ENCODE peak calls at places on chromosomes 2 and 18, in nine cellular contexts. X is transverse colon, Y is DND-41, U is lower lobe of right lung, M is OCI-LY7, P is IMR-90, F is right atrium auricular region, C is Panc1, B is PC-9. I is an unnamed sample.

GRCh38 chr2:48849770-48850169 is 94.2 kb upstream of the LHCGR start:
- DNase-seq in F (no peak), X (no peak), U (no peak), Y (no peak), P (peak), B (no peak), C (no peak), M (no peak), I (no peak)

GRCh38 chr2:100104718-100105677 is 37.4 kb downstream of the AFF3 start:
- DNase-seq in B (no peak), C (no peak), M (peak), X (no peak), Y (peak), P (peak), F (no peak), U (no peak), I (no peak)

GRCh38 chr2:39712953-39713352 is 47.2 kb downstream of the TMEM178A start:
- DNase-seq in Y (no peak), F (no peak), M (no peak), U (no peak), P (no peak), C (no peak), X (no peak), B (no peak), I (no peak)

GRCh38 chr2:14572588-14573089 is 59.9 kb upstream of the LRATD1 start:
- DNase-seq in C (no peak), B (no peak), U (no peak), P (no peak), Y (no peak), M (no peak), F (no peak), X (no peak), I (no peak)

GRCh38 chr2:158255257-158255656 is 153.6 kb downstream of the UPP2 start:
- DNase-seq in P (no peak), M (no peak), F (no peak), B (no peak), C (no peak), Y (no peak), X (no peak), U (no peak), I (no peak)

GRCh38 chr2:220175967-220176366 is 548.5 kb downstream of the SLC4A3 start:
- DNase-seq in F (no peak), X (no peak), B (no peak), U (no peak), P (peak), M (no peak), Y (no peak), C (no peak), I (no peak)

GRCh38 chr2:43171789-43172188 is 54.6 kb downstream of the ZFP36L2 start:
- DNase-seq in C (no peak), F (no peak), U (no peak), B (peak), M (no peak), Y (no peak), P (peak), X (peak), I (peak)

GRCh38 chr2:151775057-151775740 is 40.9 kb upstream of the NEB start:
- DNase-seq in B (no peak), M (no peak), F (no peak), C (no peak), Y (no peak), X (no peak), P (peak), U (no peak), I (no peak)

GRCh38 chr2:167579826-167580225 is 667.6 kb downstream of the STK39 start:
- DNase-seq in C (no peak), B (no peak), X (no peak), P (no peak), F (no peak), Y (no peak), U (no peak), M (no peak), I (no peak)

GRCh38 chr18:42330296-42330695 is 375.3 kb downstream of the PIK3C3 start:
- DNase-seq in U (no peak), F (no peak), C (no peak), X (no peak), M (no peak), B (no peak), P (no peak), Y (no peak), I (no peak)

GRCh38 chr2:69989017-69989416 is 27.6 kb upstream of the ASPRV1 start:
- DNase-seq in U (no peak), M (no peak), F (no peak), X (peak), P (no peak), C (no peak), Y (no peak), B (peak), I (no peak)

GRCh38 chr2:133241231-133241575 is 327.1 kb downstream of the NCKAP5 start:
- DNase-seq in C (no peak), F (no peak), U (no peak), P (peak), X (no peak), B (no peak), M (no peak), Y (no peak), I (no peak)

GRCh38 chr2:182866095-182866460 is 359 bp downstream of the FRZB start:
- DNase-seq in U (no peak), M (no peak), X (no peak), P (no peak), C (no peak), B (no peak), F (no peak), Y (no peak), I (no peak)

GRCh38 chr18:25262920-25263319 is 89.0 kb downstream of the ZNF521 start:
- DNase-seq in M (no peak), C (no peak), U (no peak), F (no peak), B (no peak), P (peak), Y (no peak), X (no peak), I (no peak)

GRCh38 chr2:46878886-46879285 is 36.7 kb downstream of the MCFD2 start:
- DNase-seq in P (peak), Y (no peak), X (no peak), C (no peak), M (no peak), U (no peak), F (no peak), B (no peak), I (peak)

GRCh38 chr2:7118606-7119503 is 201.6 kb downstream of the RNF144A start:
- DNase-seq in F (no peak), C (no peak), B (no peak), P (peak), X (no peak), M (peak), U (no peak), Y (peak), I (no peak)

GRCh38 chr2:119732026-119732425 is 27.7 kb upstream of the PTPN4 start:
- DNase-seq in X (no peak), Y (no peak), M (no peak), P (no peak), U (no peak), F (no peak), B (no peak), C (no peak), I (no peak)

GRCh38 chr18:26677957-26678356 is 129.6 kb upstream of the KCTD1 start:
- DNase-seq in C (no peak), P (no peak), B (no peak), U (no peak), M (no peak), X (no peak), Y (no peak), F (no peak), I (no peak)

GRCh38 chr2:138708682-138709241 is 71.4 kb downstream of the NXPH2 start:
- DNase-seq in Y (no peak), X (no peak), C (no peak), P (peak), U (no peak), M (no peak), B (no peak), F (no peak), I (no peak)

GRCh38 chr18:39839782-39840181 is 2115.3 kb upstream of the PIK3C3 start:
- DNase-seq in F (no peak), C (no peak), X (no peak), Y (no peak), P (peak), U (no peak), B (no peak), M (no peak), I (no peak)

GRCh38 chr2:40271066-40271465 is 180.8 kb downstream of the SLC8A1 start:
- DNase-seq in Y (no peak), M (no peak), X (no peak), C (no peak), U (no peak), F (no peak), B (no peak), P (no peak), I (no peak)

GRCh38 chr2:72143441-72144356 is 4.0 kb downstream of the CYP26B1 start:
- DNase-seq in U (no peak), B (no peak), X (no peak), P (no peak), M (no peak), F (peak), Y (no peak), C (no peak), I (no peak)
- H3K4me3 ChIP-seq in U (peak), B (no peak), X (peak), P (no peak), M (no peak), F (peak), Y (no peak), C (peak), I (peak)

GRCh38 chr2:10141736-10142639 is 19.4 kb downstream of the RRM2 start:
- DNase-seq in Y (peak), C (no peak), P (no peak), F (no peak), B (peak), U (no peak), M (peak), X (peak), I (peak)

GRCh38 chr2:10140841-10141610 is 18.5 kb downstream of the RRM2 start:
- DNase-seq in F (no peak), X (no peak), P (no peak), U (no peak), C (no peak), Y (no peak), B (no peak), M (no peak), I (no peak)

GRCh38 chr2:10144771-10145518 is 22.4 kb downstream of the RRM2 start:
- DNase-seq in F (no peak), B (no peak), C (no peak), P (no peak), X (no peak), U (no peak), M (no peak), Y (no peak), I (no peak)

GRCh38 chr2:10139536-10139935 is 17.0 kb downstream of the RRM2 start:
- DNase-seq in C (no peak), U (no peak), Y (no peak), F (no peak), B (no peak), M (no peak), P (no peak), X (no peak), I (no peak)

GRCh38 chr2:10142640-10142965 is 20.1 kb downstream of the RRM2 start:
- DNase-seq in Y (no peak), M (no peak), C (no peak), X (no peak), F (no peak), B (no peak), U (no peak), P (no peak), I (no peak)
- TF ChIP-seq CTCF in Y (peak), M (no peak), C (no peak), X (no peak), F (no peak), B (peak), U (no peak), P (no peak), I (no peak)

DNA sequence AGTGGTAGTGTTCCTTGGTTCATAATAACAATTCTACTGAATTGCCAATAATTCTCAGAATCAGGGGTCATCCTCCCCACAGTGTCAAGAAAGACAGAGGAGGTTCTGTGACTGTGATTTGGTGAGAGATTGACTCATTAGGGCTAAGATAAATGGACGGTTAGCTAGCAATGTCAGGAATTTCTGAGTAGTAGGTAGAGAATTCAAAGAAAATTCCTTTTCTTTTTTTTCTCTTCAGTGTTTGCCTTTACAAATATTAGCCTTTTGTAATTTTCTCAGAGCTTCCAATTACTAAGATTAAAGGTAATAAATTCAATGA is 16.8 kb upstream of the CRIM1 start:
- DNase-seq in P (peak), B (no peak), C (no peak), Y (no peak), M (no peak), U (no peak), X (no peak), F (no peak), I (no peak)
- H3K27ac ChIP-seq in P (no peak), B (peak), C (peak), Y (no peak), M (no peak), U (no peak), X (no peak), F (no peak), I (no peak)

DNA sequence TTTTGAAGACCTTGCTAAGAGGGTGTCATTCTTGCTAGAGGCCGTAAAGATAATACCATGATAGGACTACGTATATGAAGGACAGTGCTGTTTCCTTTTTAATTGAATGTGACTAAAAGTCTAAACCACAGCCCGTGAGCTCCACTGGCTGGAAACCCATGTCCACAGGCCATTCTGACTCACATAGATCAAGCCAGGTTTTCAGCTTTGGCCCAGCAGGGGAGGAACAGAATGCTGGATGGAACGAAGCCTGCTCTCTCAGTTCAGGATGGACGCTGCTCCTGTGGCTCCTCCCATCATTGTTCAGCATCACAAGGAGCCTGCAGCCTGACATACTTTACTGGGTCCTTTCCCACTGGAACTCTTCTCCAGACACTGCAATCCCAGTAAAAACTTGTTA is 47.6 kb downstream of the ALPK2 start:
- DNase-seq in P (peak), C (no peak), X (no peak), F (no peak), Y (no peak), B (peak), U (no peak), M (no peak), I (no peak)
- H3K4me3 ChIP-seq in P (peak), C (no peak), X (no peak), F (no peak), Y (no peak), B (no peak), U (no peak), M (no peak), I (no peak)

DNA sequence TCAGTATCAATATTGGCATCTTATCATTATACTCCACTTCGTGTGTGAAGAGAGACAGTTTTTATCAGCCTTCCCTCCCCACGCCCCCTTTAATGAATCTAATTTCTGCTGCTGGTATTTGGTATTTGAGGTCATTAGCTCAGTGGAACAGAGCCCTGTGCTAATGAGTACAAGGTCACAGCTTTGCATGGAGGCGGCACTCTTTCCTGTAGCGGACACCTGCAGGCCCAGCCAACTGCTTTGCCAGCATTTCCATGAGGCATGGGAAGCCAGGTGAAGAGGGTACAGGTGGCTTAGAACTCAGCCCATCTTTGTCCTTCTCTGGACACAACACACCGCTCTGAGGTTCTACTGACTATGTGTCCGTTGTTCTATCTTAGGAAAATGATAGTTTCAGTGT is 40.1 kb downstream of the PRKCE start:
- DNase-seq in U (no peak), B (no peak), C (no peak), P (no peak), M (peak), F (no peak), Y (no peak), X (no peak), I (no peak)
- TF ChIP-seq CTCF in U (no peak), B (no peak), C (no peak), P (no peak), M (no peak), F (no peak), Y (no peak), X (no peak), I (no peak)

DNA sequence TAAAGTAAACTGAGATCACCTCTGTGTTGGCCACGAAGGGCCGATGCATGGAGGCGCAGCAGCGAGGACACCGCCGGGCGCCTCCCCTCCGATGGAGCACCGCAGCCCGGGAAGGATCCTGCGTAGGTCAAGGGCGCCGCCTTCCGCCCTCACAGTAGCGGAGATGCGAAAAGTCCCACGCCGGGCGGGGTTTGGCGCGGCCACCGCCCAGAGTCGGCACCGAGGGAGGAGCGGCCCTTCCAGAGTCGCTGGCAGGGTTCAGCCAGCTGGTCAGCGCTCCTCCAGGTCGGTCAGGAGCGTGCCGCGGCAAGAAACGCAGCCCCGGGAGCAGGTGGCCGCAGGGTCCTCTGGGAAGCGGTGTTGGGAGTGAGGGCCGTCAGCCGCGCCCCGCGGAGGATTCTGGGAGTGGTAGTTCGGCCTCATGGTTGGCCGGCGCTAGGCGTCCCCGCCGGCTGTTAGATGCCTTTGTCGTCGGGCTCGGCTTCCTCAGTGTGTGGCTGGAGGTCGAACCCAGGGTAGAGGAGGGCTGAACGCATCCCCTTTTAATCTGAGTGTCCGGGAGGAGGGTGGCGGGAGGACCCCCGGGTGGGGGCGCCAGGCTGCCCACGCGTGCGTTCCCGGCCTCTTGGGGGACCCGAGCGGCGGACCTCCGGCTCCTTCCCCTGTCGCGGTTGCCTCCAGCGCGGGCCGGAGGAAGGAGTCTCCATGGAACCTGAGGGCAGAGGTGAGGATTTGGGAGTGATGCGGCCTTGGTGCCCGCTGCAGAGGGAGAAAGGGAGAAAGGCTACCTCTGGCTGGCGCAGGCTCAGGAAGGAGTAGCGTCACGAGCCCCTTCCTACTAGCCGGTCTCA is at the start of gene ZNF892:
- DNase-seq in U (peak), P (peak), M (peak), C (peak), B (peak), F (peak), Y (peak), X (peak), I (peak)
- H3K27ac ChIP-seq in U (peak), P (peak), M (peak), C (peak), B (no peak), F (peak), Y (peak), X (peak), I (peak)

GRCh38 chr2:166494140-166494544 is at the start of gene SCN7A:
- DNase-seq in U (peak), F (peak), X (peak), B (no peak), M (no peak), Y (no peak), C (no peak), P (peak), I (peak)
- H3K4me3 ChIP-seq in U (peak), F (peak), X (peak), B (no peak), M (no peak), Y (no peak), C (no peak), P (peak), I (no peak)

GRCh38 chr2:55581435-55581834 is 36.0 kb downstream of the PPP4R3B start:
- DNase-seq in B (no peak), Y (no peak), M (no peak), F (no peak), U (no peak), C (no peak), X (no peak), P (no peak), I (no peak)
- TF ChIP-seq CTCF in B (peak), Y (peak), M (peak), F (no peak), U (no peak), C (peak), X (no peak), P (peak), I (peak)

DNA sequence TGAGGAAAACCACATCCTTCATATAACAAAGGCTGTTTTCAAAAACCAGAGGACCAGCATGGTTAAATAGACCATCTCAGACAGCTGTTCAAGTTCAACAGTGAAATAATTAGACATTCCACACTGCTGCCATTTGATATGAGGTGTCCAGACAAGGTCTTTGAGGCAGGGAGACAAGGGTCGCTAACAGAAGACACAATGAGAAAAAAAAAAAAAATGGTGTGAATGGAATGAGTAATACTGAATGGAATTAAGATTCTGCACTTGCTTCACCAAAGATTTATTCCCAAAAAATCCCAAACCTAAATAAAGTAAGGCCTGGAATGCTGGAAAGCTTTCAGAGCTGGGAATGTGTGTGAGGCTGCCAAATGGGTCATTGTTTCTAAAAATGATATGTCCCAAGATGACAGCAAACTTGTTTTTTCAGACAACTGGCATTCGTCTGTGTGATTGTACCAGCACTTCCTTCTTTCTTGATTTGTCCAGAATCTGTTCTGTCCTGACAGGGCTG is 85.3 kb upstream of the ITGA4 start:
- DNase-seq in B (peak), M (peak), X (no peak), P (peak), C (no peak), Y (no peak), U (no peak), F (no peak), I (no peak)
- H3K27ac ChIP-seq in B (no peak), M (no peak), X (no peak), P (no peak), C (no peak), Y (peak), U (no peak), F (no peak), I (no peak)

GRCh38 chr18:10142056-10142455 is 228.2 kb downstream of the VAPA start:
- DNase-seq in B (no peak), U (no peak), M (no peak), X (no peak), P (no peak), Y (no peak), F (peak), C (no peak), I (no peak)
- H3K4me3 ChIP-seq in B (no peak), U (no peak), M (no peak), X (no peak), P (no peak), Y (no peak), F (no peak), C (no peak), I (no peak)